ENCODE peak calls at places on chromosomes 7 and 10, in nine cellular contexts. Y, V, D, Z, M, G, Q, N and H are unnamed samples. For H3K36me3, the result is how much of the 10 kb centered on the place peaks cover.

GRCh38 chr10:34885901-34886300 is 70.8 kb upstream of the PARD3 start:
- DNase-seq in Y (no peak), V (no peak), D (no peak), Z (no peak), M (no peak), G (no peak), Q (no peak), N (no peak), H (no peak)

GRCh38 chr10:31707578-31708411 is 220.8 kb downstream of the ARHGAP12 start:
- DNase-seq in Y (peak), V (no peak), D (peak), Z (no peak), M (peak), G (peak), Q (peak), N (peak), H (peak)

GRCh38 chr7:4830176-4830575 is 31.7 kb downstream of the PAPOLB start:
- DNase-seq in Y (peak), V (peak), D (no peak), Z (peak), M (peak), G (peak), Q (peak), N (peak), H (peak)

GRCh38 chr10:11395581-11396310 is 215.7 kb downstream of the USP6NL start:
- DNase-seq in Y (no peak), V (no peak), D (no peak), Z (no peak), M (no peak), G (no peak), Q (no peak), N (no peak), H (no peak)

GRCh38 chr7:137999496-138000080 is 2.3 kb downstream of the CREB3L2 start:
- DNase-seq in Y (no peak), V (no peak), D (no peak), Z (no peak), M (no peak), G (no peak), Q (no peak), N (no peak), H (no peak)

GRCh38 chr7:9231683-9232082 is 798.3 kb downstream of the NXPH1 start:
- DNase-seq in Y (no peak), V (no peak), D (no peak), Z (no peak), M (no peak), G (no peak), Q (no peak), N (no peak), H (peak)

GRCh38 chr10:239109-239508 is 103.9 kb downstream of the ZMYND11 start:
- DNase-seq in Y (no peak), V (no peak), D (no peak), Z (no peak), M (peak), G (peak), Q (no peak), N (no peak), H (no peak)

GRCh38 chr7:72152171-72153131 is 259.7 kb downstream of the CALN1 start:
- DNase-seq in Y (peak), V (no peak), D (no peak), Z (no peak), M (no peak), G (no peak), Q (no peak), N (no peak), H (no peak)

GRCh38 chr10:13724484-13724883 is 137.7 kb downstream of the PRPF18 start:
- DNase-seq in Y (no peak), V (no peak), D (no peak), Z (no peak), M (no peak), G (no peak), Q (no peak), N (no peak), H (no peak)

GRCh38 chr10:74121368-74121767 is 29.3 kb downstream of the AP3M1 start:
- DNase-seq in Y (no peak), V (no peak), D (no peak), Z (no peak), M (no peak), G (no peak), Q (no peak), N (no peak), H (no peak)

GRCh38 chr7:5750026-5750425 is 31.4 kb downstream of the RNF216 start:
- DNase-seq in Y (no peak), V (no peak), D (no peak), Z (no peak), M (no peak), G (no peak), Q (no peak), N (no peak), H (no peak)

GRCh38 chr10:69089638-69090599 is 2.0 kb downstream of the SRGN start:
- DNase-seq in Y (peak), V (peak), D (no peak), Z (no peak), M (no peak), G (peak), Q (peak), N (no peak), H (no peak)

GRCh38 chr10:15879058-15879457 is 18.8 kb upstream of the MINDY3 start:
- DNase-seq in Y (no peak), V (no peak), D (no peak), Z (peak), M (peak), G (peak), Q (no peak), N (no peak), H (no peak)

GRCh38 chr7:132536646-132537395 is 39.4 kb downstream of the PLXNA4 start:
- DNase-seq in Y (no peak), V (no peak), D (no peak), Z (no peak), M (no peak), G (no peak), Q (no peak), N (no peak), H (no peak)

GRCh38 chr10:102633282-102633681 is 11.0 kb upstream of the TRIM8 start:
- DNase-seq in Y (no peak), V (no peak), D (peak), Z (no peak), M (peak), G (peak), Q (no peak), N (peak), H (no peak)

GRCh38 chr7:92925876-92926696 is 89.7 kb upstream of the CDK6 start:
- DNase-seq in Y (no peak), V (no peak), D (no peak), Z (no peak), M (no peak), G (peak), Q (no peak), N (no peak), H (no peak)

GRCh38 chr10:132961-133898 is 2.0 kb upstream of the ZMYND11 start:
- DNase-seq in Y (peak), V (no peak), D (no peak), Z (no peak), M (no peak), G (peak), Q (no peak), N (no peak), H (no peak)

GRCh38 chr7:147646568-147646967 is 944.0 kb upstream of the C7orf33 start:
- DNase-seq in Y (no peak), V (no peak), D (no peak), Z (no peak), M (no peak), G (no peak), Q (peak), N (no peak), H (no peak)

GRCh38 chr10:125160856-125161569 is 650 bp upstream of the CTBP2 start:
- DNase-seq in Y (peak), V (no peak), D (peak), Z (peak), M (no peak), G (peak), Q (peak), N (peak), H (peak)

GRCh38 chr7:33643497-33643896 is 261.8 kb upstream of the BMPER start:
- DNase-seq in Y (no peak), V (no peak), D (no peak), Z (no peak), M (no peak), G (no peak), Q (no peak), N (no peak), H (no peak)

GRCh38 chr10:130772676-130773075 is 538.8 kb downstream of the TCERG1L start:
- DNase-seq in Y (no peak), V (no peak), D (no peak), Z (no peak), M (no peak), G (no peak), Q (no peak), N (no peak), H (no peak)

GRCh38 chr10:100826983-100827818 is 81.8 kb downstream of the PAX2 start:
- DNase-seq in Y (peak), V (no peak), D (no peak), Z (peak), M (no peak), G (no peak), Q (peak), N (no peak), H (peak)

DNA sequence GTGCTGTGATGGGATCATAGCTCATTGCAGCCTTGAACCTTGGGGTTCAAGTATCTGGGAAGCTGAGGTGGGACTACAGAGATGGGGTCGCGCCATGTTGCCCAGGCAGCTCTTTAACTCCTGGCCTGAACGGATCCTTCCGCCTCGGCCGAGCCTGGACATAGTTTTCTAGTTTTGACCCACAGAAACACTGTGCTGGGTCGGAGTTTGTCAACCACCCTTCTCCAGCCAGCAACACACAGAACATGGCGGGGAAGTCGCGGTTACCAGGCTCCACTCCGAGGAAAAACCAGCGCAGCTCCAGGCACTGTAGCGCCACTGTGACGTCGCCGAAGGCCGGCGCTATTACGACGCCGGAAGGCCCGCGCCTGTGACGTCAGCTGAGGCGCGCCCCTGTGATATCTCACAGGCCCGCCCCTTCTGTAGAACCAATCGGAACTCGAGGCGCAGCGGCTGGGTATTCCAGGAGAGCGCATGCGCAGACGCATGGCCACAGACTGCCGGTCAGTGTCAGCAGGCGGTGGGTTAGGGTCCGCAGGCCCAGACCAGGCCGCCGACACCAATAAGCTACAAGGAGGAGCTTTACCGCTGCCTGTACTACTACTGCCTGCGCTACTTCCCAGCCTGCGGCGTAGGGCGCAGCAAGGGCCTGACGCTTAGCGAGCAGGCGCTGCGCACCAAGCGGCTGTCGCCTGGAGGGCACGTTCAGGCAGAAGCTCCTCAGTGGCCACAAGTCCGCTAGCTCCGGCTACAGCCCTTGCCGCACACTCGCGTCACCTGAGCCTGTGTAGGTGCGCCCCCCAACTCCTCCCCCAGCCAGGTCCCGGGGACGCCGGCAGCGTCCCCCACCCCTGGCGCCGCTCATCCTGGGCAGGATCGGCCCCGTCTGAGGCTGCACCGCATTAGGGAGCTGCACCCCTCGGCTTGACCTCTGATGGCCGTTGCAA is 135.2 kb upstream of the KCTD7 start:
- DNase-seq in Y (peak), V (peak), D (peak), Z (peak), M (peak), G (peak), Q (peak), N (peak), H (peak)
- TF ChIP-seq CTCF in Y (no peak), V (no peak), D (peak), Z (peak), M (peak), G (peak), Q (peak), N (peak), H (no peak)

DNA sequence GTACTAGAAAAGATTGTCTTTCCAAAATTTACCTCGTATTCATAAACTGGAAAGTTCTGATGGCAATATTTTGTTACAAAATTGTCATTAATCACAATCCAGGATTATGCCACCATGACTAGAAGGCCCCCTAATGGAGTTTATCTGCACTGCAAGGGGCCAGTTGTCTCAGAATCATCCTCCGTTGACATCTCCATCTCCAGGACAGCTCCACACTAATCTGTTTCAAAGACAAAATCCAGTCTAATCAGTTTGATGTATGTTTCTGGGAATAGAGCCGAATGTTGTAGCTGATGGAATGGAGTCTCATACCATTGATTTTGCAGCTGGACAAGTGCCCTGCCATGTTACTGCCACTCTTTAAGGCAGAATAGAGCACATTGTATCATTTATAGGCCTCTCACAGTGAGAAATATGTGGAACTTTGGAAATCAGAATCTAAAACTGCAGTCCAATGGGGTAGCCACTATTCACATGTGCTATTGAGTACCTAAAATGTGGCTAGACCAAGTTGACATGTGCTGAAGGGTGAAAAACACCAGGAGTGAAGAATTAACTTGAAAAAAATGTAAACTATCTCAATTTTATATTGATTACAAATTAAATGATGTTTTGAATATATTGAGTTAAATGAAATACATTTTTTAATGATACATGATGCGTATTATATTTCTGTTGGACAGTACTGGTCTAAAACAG is 38.3 kb upstream of the TOMM7 start:
- DNase-seq in Y (no peak), V (no peak), D (no peak), Z (peak), M (peak), G (peak), Q (no peak), N (no peak), H (peak)
- H3K27ac ChIP-seq in Y (no peak), V (no peak), D (peak), Z (no peak), M (no peak), G (peak), Q (peak), N (peak), H (peak)

GRCh38 chr10:3167611-3168330 is 4.8 kb downstream of the PITRM1 start:
- DNase-seq in Y (no peak), V (no peak), D (no peak), Z (no peak), M (no peak), G (no peak), Q (no peak), N (no peak), H (no peak)

GRCh38 chr10:3172081-3172445 is 519 bp downstream of the PITRM1 start:
- DNase-seq in Y (peak), V (no peak), D (no peak), Z (peak), M (no peak), G (peak), Q (peak), N (no peak), H (no peak)

GRCh38 chr10:3169271-3169670 is 3.3 kb downstream of the PITRM1 start:
- DNase-seq in Y (no peak), V (no peak), D (no peak), Z (no peak), M (no peak), G (no peak), Q (no peak), N (no peak), H (no peak)

GRCh38 chr10:3172446-3173172 is at the start of gene PITRM1:
- DNase-seq in Y (peak), V (peak), D (peak), Z (peak), M (peak), G (peak), Q (peak), N (peak), H (peak)

DNA sequence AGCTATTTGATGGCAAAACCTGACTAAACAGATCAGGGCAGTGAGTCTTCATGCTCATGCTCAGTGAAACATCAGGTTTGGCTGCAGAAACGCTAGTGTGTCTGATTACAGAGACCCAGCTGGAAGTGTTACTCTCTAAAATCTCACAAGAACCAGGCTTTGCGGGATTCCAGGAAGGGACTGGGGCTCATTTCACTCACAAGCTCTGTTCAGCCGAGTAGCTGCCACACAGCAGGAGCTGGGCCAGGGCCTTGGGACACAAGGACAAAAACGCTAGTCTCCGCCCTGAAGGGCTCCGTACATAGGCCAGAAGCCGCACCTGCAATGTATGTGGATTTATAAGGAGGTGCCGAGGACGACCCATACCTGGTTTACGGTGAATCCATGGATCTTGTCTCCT is 2.8 kb downstream of the PITRM1 start:
- DNase-seq in Y (no peak), V (no peak), D (no peak), Z (no peak), M (no peak), G (no peak), Q (no peak), N (no peak), H (no peak)
- H3K36me3 ChIP-seq in Y (under half), V (under half), D (half or more), Z (half or more), M (under half), G (under half), Q (under half), N (half or more), H (under half)

GRCh38 chr7:111098926-111099250 is 8.0 kb downstream of the LRRN3 start:
- DNase-seq in Y (no peak), V (no peak), D (no peak), Z (no peak), M (no peak), G (no peak), Q (no peak), N (no peak), H (no peak)
- TF ChIP-seq CTCF in Y (no peak), V (peak), D (no peak), Z (no peak), M (peak), G (no peak), Q (no peak), N (no peak), H (no peak)